ENCODE peak calls at places on chromosome 2, in five cellular contexts. X, M, F, J and V are unnamed samples.

GRCh38 chr2:176710657-176711197 is 441.5 kb downstream of the MTX2 start:
- DNase-seq in X (peak; percentile 57), M (no peak), F (peak; percentile 64), J (no peak), V (no peak)

GRCh38 chr2:133836691-133837090 is 268.4 kb upstream of the NCKAP5 start:
- DNase-seq in X (no peak), M (no peak), F (no peak), J (no peak), V (no peak)

GRCh38 chr2:132670961-132671781 is 1.2 kb upstream of the LYPD1 start:
- DNase-seq in X (no peak), M (no peak), F (no peak), J (no peak), V (peak; percentile 35)

GRCh38 chr2:174004900-174005605 is 39.9 kb upstream of the SP3 start:
- DNase-seq in X (no peak), M (no peak), F (peak; percentile 76), J (peak; percentile 45), V (peak; percentile 85)

GRCh38 chr2:131126436-131126835 is 21.3 kb downstream of the PLEKHB2 start:
- DNase-seq in X (no peak), M (no peak), F (no peak), J (no peak), V (no peak)

GRCh38 chr2:116545611-116546010 is 1268.9 kb upstream of the DDX18 start:
- DNase-seq in X (no peak), M (no peak), F (no peak), J (no peak), V (no peak)

GRCh38 chr2:241860184-241861078 is 1.7 kb upstream of the PDCD1 start:
- DNase-seq in X (no peak), M (no peak), F (peak; percentile 63), J (no peak), V (no peak)

GRCh38 chr2:55961318-55961911 is 37.8 kb upstream of the EFEMP1 start:
- DNase-seq in X (no peak), M (peak; percentile 43), F (no peak), J (peak; percentile 20), V (peak; percentile 1)

GRCh38 chr2:162317910-162318279 is 589 bp downstream of the IFIH1 start:
- DNase-seq in X (peak; percentile 62), M (peak; percentile 25), F (no peak), J (no peak), V (peak; percentile 39)

GRCh38 chr2:226216578-226216977 is 583.0 kb downstream of the IRS1 start:
- DNase-seq in X (no peak), M (no peak), F (peak; percentile 58), J (no peak), V (peak; percentile 1)

GRCh38 chr2:42567389-42567788 is 1.0 kb upstream of the MTA3 start:
- DNase-seq in X (no peak), M (no peak), F (no peak), J (no peak), V (no peak)

GRCh38 chr2:144645055-144645778 is 125.3 kb upstream of the ZEB2 start:
- DNase-seq in X (no peak), M (no peak), F (no peak), J (no peak), V (no peak)

GRCh38 chr2:84899181-84899580 is 6.3 kb upstream of the TMSB10 start:
- DNase-seq in X (no peak), M (no peak), F (peak; percentile 40), J (no peak), V (peak; percentile 44)

GRCh38 chr2:8679567-8679826 is 2.4 kb upstream of the ID2 start:
- DNase-seq in X (no peak), M (no peak), F (no peak), J (no peak), V (no peak)

GRCh38 chr2:178282075-178282474 is 87.8 kb downstream of the OSBPL6 start:
- DNase-seq in X (no peak), M (peak; percentile 10), F (no peak), J (no peak), V (no peak)

GRCh38 chr2:210177769-210178168 is 6.6 kb upstream of the KANSL1L start:
- DNase-seq in X (no peak), M (no peak), F (no peak), J (no peak), V (no peak)

DNA sequence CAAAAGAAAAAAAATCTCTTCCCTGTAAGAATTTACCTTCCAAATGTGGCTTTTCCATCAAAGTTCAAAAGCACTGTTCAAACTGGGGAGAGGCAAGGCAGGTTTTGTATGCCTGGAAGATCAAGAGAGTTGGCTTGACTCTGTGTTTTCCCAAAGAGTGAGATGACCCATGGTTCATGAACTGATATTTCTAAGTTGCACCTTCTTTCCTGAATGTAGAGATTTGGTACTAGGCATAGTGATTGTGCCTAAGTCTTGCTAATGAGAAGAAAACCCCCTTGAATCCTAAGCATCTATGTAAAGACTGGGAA is 23.4 kb upstream of the LPIN1 start:
- DNase-seq in X (no peak), M (no peak), F (no peak), J (no peak), V (no peak)
- H3K27me3 ChIP-seq in X (no peaks in the 10 kb centered on the region), M (no peaks in the 10 kb centered on the region), F (no peaks in the 10 kb centered on the region), J (peaks cover 9% of the 10 kb centered on the region), V (no peaks in the 10 kb centered on the region)

GRCh38 chr2:24315669-24316068 is 44.7 kb downstream of the ITSN2 start:
- DNase-seq in X (no peak), M (no peak), F (no peak), J (no peak), V (no peak)
- H3K27me3 ChIP-seq in X (no peaks in the 10 kb centered on the region), M (no peaks in the 10 kb centered on the region), F (no peaks in the 10 kb centered on the region), J (no peaks in the 10 kb centered on the region), V (no peaks in the 10 kb centered on the region)

GRCh38 chr2:222732774-222733173 is 61.3 kb downstream of the MOGAT1 start:
- DNase-seq in X (no peak), M (no peak), F (no peak), J (no peak), V (peak; percentile 70)
- H3K27me3 ChIP-seq in X (no peaks in the 10 kb centered on the region), M (no peaks in the 10 kb centered on the region), F (no peaks in the 10 kb centered on the region), J (no peaks in the 10 kb centered on the region), V (no peaks in the 10 kb centered on the region)

DNA sequence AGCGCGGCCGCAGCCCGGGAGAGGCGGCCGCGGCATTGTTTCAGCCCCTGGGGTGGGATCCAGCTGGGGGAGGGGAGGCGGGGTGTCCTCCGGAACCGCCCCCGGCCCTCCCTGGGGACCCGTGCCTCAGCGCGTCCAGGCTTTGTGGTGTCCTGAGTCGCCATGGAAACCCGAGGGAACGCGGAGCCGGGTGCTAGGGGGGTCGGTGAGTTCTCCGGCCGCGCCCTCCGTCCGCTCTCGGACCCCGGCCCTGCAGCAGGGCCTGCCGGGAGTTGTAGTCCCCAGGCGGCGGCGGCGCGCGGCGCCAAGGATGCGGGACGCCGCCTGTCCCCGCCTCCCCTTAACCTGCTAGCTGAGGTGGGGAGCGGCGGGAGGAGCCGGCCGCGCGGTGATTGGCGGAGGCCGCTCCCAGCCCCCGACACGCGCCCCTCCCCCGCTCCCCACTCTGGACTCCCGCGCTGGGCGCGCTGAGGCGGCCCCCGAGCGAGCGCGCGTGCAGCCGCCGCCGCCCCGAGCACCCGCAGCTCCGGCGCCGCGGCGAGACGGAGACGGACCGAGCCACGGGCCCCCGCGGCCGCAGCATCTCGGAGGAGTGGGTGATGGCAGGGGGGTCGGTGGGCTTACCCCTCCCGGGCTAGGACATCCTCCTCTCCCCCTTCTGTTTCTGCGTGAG is at the start of gene DPYSL5:
- DNase-seq in X (peak; percentile 72), M (no peak), F (no peak), J (no peak), V (no peak)
- H3K27me3 ChIP-seq in X (peaks cover 68% of the 10 kb centered on the region), M (peaks cover 34% of the 10 kb centered on the region), F (peaks cover 35% of the 10 kb centered on the region), J (peaks cover 98% of the 10 kb centered on the region), V (peaks cover 61% of the 10 kb centered on the region)

DNA sequence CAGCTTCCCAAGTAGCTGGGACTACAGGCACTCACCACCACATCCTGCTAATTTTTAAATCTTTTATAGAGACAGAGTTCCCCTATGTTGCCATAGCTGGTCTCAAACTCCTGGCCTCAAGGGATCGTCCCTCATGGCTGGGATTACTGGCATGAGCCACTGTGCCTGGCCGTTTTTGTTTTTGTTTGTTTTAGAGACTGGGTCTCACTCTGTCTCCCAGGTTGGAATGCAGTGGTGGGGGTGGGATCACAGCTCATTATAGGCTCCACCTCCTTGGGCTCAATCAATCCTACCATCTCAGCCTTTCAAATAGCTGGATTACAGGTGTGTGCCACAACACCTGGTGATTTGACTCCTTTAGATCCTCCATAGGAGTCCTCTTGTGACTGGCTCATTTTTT is 19.5 kb upstream of the ZDBF2 start:
- DNase-seq in X (no peak), M (no peak), F (no peak), J (no peak), V (no peak)
- H3K27me3 ChIP-seq in X (peaks cover 52% of the 10 kb centered on the region), M (peaks cover 6% of the 10 kb centered on the region), F (peaks cover 14% of the 10 kb centered on the region), J (peaks cover 100% of the 10 kb centered on the region), V (no peaks in the 10 kb centered on the region)

GRCh38 chr2:222049946-222050345 is 248.9 kb downstream of the PAX3 start:
- DNase-seq in X (no peak), M (no peak), F (no peak), J (no peak), V (peak; percentile 76)
- H3K27me3 ChIP-seq in X (peaks cover 22% of the 10 kb centered on the region), M (peaks cover 15% of the 10 kb centered on the region), F (no peaks in the 10 kb centered on the region), J (peaks cover 60% of the 10 kb centered on the region), V (no peaks in the 10 kb centered on the region)

GRCh38 chr2:13819896-13820295 is 812.6 kb upstream of the LRATD1 start:
- DNase-seq in X (no peak), M (no peak), F (no peak), J (no peak), V (no peak)
- H3K27me3 ChIP-seq in X (no peaks in the 10 kb centered on the region), M (no peaks in the 10 kb centered on the region), F (no peaks in the 10 kb centered on the region), J (no peaks in the 10 kb centered on the region), V (no peaks in the 10 kb centered on the region)

GRCh38 chr2:71468279-71469015 is 15.1 kb downstream of the DYSF start:
- DNase-seq in X (no peak), M (no peak), F (no peak), J (no peak), V (no peak)
- H3K27me3 ChIP-seq in X (peaks cover 12% of the 10 kb centered on the region), M (no peaks in the 10 kb centered on the region), F (no peaks in the 10 kb centered on the region), J (peaks cover 26% of the 10 kb centered on the region), V (no peaks in the 10 kb centered on the region)